ENCODE peak calls at places on chromosomes 2 and 18, in seven cellular contexts. One of them, this sample, is unnamed.

GRCh38 chr2:74316616-74317295 is 26.5 kb downstream of the SLC4A5 start:
- DNase-seq in tibial nerve: no peak
- DNase-seq in Calu3: no peak
- DNase-seq in CD8-positive, alpha-beta T cell: no peak
- DNase-seq in foreskin fibroblast: no peak
- DNase-seq in AML-193: no peak
- DNase-seq in GM10248: no peak
- DNase-seq in this sample: no peak

GRCh38 chr2:62216616-62217015 is 20.7 kb downstream of the B3GNT2 start:
- DNase-seq in Calu3: no peak
- DNase-seq in CD8-positive, alpha-beta T cell: no peak
- DNase-seq in foreskin fibroblast: peak
- DNase-seq in GM10248: no peak
- DNase-seq in AML-193: peak
- DNase-seq in tibial nerve: peak
- DNase-seq in this sample: peak

GRCh38 chr2:145012806-145013205 is 492.9 kb upstream of the ZEB2 start:
- DNase-seq in tibial nerve: no peak
- DNase-seq in CD8-positive, alpha-beta T cell: no peak
- DNase-seq in foreskin fibroblast: no peak
- DNase-seq in AML-193: no peak
- DNase-seq in Calu3: no peak
- DNase-seq in GM10248: no peak
- DNase-seq in this sample: no peak

GRCh38 chr2:40545645-40546044 is 93.8 kb upstream of the SLC8A1 start:
- DNase-seq in CD8-positive, alpha-beta T cell: no peak
- DNase-seq in GM10248: no peak
- DNase-seq in Calu3: no peak
- DNase-seq in AML-193: no peak
- DNase-seq in tibial nerve: no peak
- DNase-seq in foreskin fibroblast: no peak
- DNase-seq in this sample: no peak

GRCh38 chr2:163768881-163769681 is 33.3 kb upstream of the FIGN start:
- DNase-seq in Calu3: no peak
- DNase-seq in GM10248: no peak
- DNase-seq in foreskin fibroblast: no peak
- DNase-seq in CD8-positive, alpha-beta T cell: no peak
- DNase-seq in AML-193: no peak
- DNase-seq in tibial nerve: no peak
- DNase-seq in this sample: no peak

GRCh38 chr2:185239491-185239890 is 499.1 kb upstream of the FSIP2 start:
- DNase-seq in Calu3: no peak
- DNase-seq in CD8-positive, alpha-beta T cell: no peak
- DNase-seq in tibial nerve: no peak
- DNase-seq in GM10248: no peak
- DNase-seq in AML-193: no peak
- DNase-seq in foreskin fibroblast: no peak
- DNase-seq in this sample: no peak

GRCh38 chr2:45178854-45179253 is 169.6 kb upstream of the SIX2 start:
- DNase-seq in Calu3: no peak
- DNase-seq in foreskin fibroblast: peak
- DNase-seq in tibial nerve: no peak
- DNase-seq in CD8-positive, alpha-beta T cell: no peak
- DNase-seq in GM10248: no peak
- DNase-seq in AML-193: no peak
- DNase-seq in this sample: no peak

GRCh38 chr18:22691988-22692710 is 241.0 kb upstream of the RBBP8 start:
- DNase-seq in tibial nerve: no peak
- DNase-seq in AML-193: no peak
- DNase-seq in foreskin fibroblast: peak
- DNase-seq in GM10248: no peak
- DNase-seq in Calu3: no peak
- DNase-seq in CD8-positive, alpha-beta T cell: no peak
- DNase-seq in this sample: no peak

GRCh38 chr2:149483004-149483605 is 104.5 kb downstream of the MMADHC start:
- DNase-seq in tibial nerve: no peak
- DNase-seq in AML-193: no peak
- DNase-seq in GM10248: no peak
- DNase-seq in foreskin fibroblast: no peak
- DNase-seq in CD8-positive, alpha-beta T cell: no peak
- DNase-seq in Calu3: no peak
- DNase-seq in this sample: no peak

GRCh38 chr2:231124833-231125232 is at the start of gene HTR2B:
- DNase-seq in AML-193: no peak
- DNase-seq in CD8-positive, alpha-beta T cell: no peak
- DNase-seq in tibial nerve: no peak
- DNase-seq in Calu3: no peak
- DNase-seq in foreskin fibroblast: peak
- DNase-seq in GM10248: no peak
- DNase-seq in this sample: no peak

GRCh38 chr2:55718165-55719008 is 24.7 kb upstream of the PNPT1 start:
- DNase-seq in CD8-positive, alpha-beta T cell: no peak
- DNase-seq in tibial nerve: peak
- DNase-seq in Calu3: peak
- DNase-seq in foreskin fibroblast: peak
- DNase-seq in GM10248: peak
- DNase-seq in AML-193: peak
- DNase-seq in this sample: peak

GRCh38 chr2:16716051-16716450 is 50.4 kb upstream of the CYRIA start:
- DNase-seq in GM10248: no peak
- DNase-seq in tibial nerve: no peak
- DNase-seq in AML-193: no peak
- DNase-seq in Calu3: no peak
- DNase-seq in CD8-positive, alpha-beta T cell: no peak
- DNase-seq in foreskin fibroblast: no peak
- DNase-seq in this sample: no peak

GRCh38 chr2:182553483-182553882 is 126.6 kb upstream of the PDE1A start:
- DNase-seq in GM10248: peak
- DNase-seq in foreskin fibroblast: no peak
- DNase-seq in Calu3: no peak
- DNase-seq in AML-193: no peak
- DNase-seq in tibial nerve: no peak
- DNase-seq in CD8-positive, alpha-beta T cell: no peak
- DNase-seq in this sample: no peak

GRCh38 chr2:10774394-10774793 is 38.2 kb downstream of the PDIA6 start:
- DNase-seq in CD8-positive, alpha-beta T cell: no peak
- DNase-seq in tibial nerve: no peak
- DNase-seq in AML-193: no peak
- DNase-seq in GM10248: no peak
- DNase-seq in foreskin fibroblast: no peak
- DNase-seq in Calu3: no peak
- DNase-seq in this sample: no peak

GRCh38 chr2:66845307-66845706 is 410.4 kb downstream of the MEIS1 start:
- DNase-seq in CD8-positive, alpha-beta T cell: no peak
- DNase-seq in tibial nerve: no peak
- DNase-seq in AML-193: no peak
- DNase-seq in foreskin fibroblast: no peak
- DNase-seq in GM10248: no peak
- DNase-seq in Calu3: no peak
- DNase-seq in this sample: no peak

GRCh38 chr2:219506802-219507554 is 7.3 kb upstream of the ASIC4 start:
- DNase-seq in tibial nerve: no peak
- DNase-seq in Calu3: no peak
- DNase-seq in foreskin fibroblast: peak
- DNase-seq in CD8-positive, alpha-beta T cell: no peak
- DNase-seq in AML-193: no peak
- DNase-seq in GM10248: no peak
- DNase-seq in this sample: no peak

GRCh38 chr18:35868919-35869318 is 103.6 kb upstream of the RMP24 start:
- DNase-seq in foreskin fibroblast: no peak
- DNase-seq in Calu3: no peak
- DNase-seq in GM10248: no peak
- DNase-seq in tibial nerve: no peak
- DNase-seq in AML-193: no peak
- DNase-seq in CD8-positive, alpha-beta T cell: no peak
- DNase-seq in this sample: no peak

GRCh38 chr2:20509766-20510490 is 63.1 kb downstream of the RHOB start:
- DNase-seq in Calu3: peak
- DNase-seq in AML-193: no peak
- DNase-seq in tibial nerve: no peak
- DNase-seq in foreskin fibroblast: peak
- DNase-seq in CD8-positive, alpha-beta T cell: no peak
- DNase-seq in GM10248: no peak
- DNase-seq in this sample: peak

GRCh38 chr18:10351858-10352257 is 102.6 kb upstream of the APCDD1 start:
- DNase-seq in Calu3: no peak
- DNase-seq in tibial nerve: no peak
- DNase-seq in AML-193: no peak
- DNase-seq in foreskin fibroblast: no peak
- DNase-seq in CD8-positive, alpha-beta T cell: no peak
- DNase-seq in GM10248: no peak
- DNase-seq in this sample: no peak

GRCh38 chr2:120736955-120737801 is 1.5 kb downstream of the GLI2 start:
- DNase-seq in GM10248: no peak
- DNase-seq in AML-193: no peak
- DNase-seq in foreskin fibroblast: peak
- DNase-seq in tibial nerve: no peak
- DNase-seq in CD8-positive, alpha-beta T cell: no peak
- DNase-seq in Calu3: peak
- DNase-seq in this sample: no peak

GRCh38 chr2:201127570-201127969 is 11.6 kb downstream of the CFLAR start:
- DNase-seq in Calu3: no peak
- DNase-seq in CD8-positive, alpha-beta T cell: no peak
- DNase-seq in GM10248: no peak
- DNase-seq in foreskin fibroblast: peak
- DNase-seq in tibial nerve: no peak
- DNase-seq in AML-193: no peak
- DNase-seq in this sample: no peak

GRCh38 chr2:128008089-128008672 is 19.7 kb downstream of the SAP130 start:
- DNase-seq in AML-193: no peak
- DNase-seq in foreskin fibroblast: peak
- DNase-seq in tibial nerve: no peak
- DNase-seq in Calu3: no peak
- DNase-seq in CD8-positive, alpha-beta T cell: no peak
- DNase-seq in GM10248: no peak
- DNase-seq in this sample: no peak

GRCh38 chr2:118237451-118237850 is 149.2 kb downstream of the INSIG2 start:
- DNase-seq in foreskin fibroblast: no peak
- DNase-seq in GM10248: no peak
- DNase-seq in tibial nerve: no peak
- DNase-seq in AML-193: no peak
- DNase-seq in Calu3: no peak
- DNase-seq in CD8-positive, alpha-beta T cell: no peak
- DNase-seq in this sample: no peak

GRCh38 chr18:47594063-47594462 is 336.4 kb downstream of the SMAD2 start:
- DNase-seq in foreskin fibroblast: no peak
- DNase-seq in GM10248: no peak
- DNase-seq in tibial nerve: no peak
- DNase-seq in CD8-positive, alpha-beta T cell: no peak
- DNase-seq in Calu3: no peak
- DNase-seq in AML-193: no peak
- DNase-seq in this sample: no peak

GRCh38 chr2:6103949-6104348 is 411.8 kb downstream of the SOX11 start:
- DNase-seq in foreskin fibroblast: no peak
- DNase-seq in AML-193: no peak
- DNase-seq in Calu3: peak
- DNase-seq in GM10248: no peak
- DNase-seq in CD8-positive, alpha-beta T cell: no peak
- DNase-seq in tibial nerve: no peak
- DNase-seq in this sample: no peak

GRCh38 chr2:61520261-61520660 is 17.9 kb downstream of the XPO1 start:
- DNase-seq in GM10248: no peak
- DNase-seq in CD8-positive, alpha-beta T cell: no peak
- DNase-seq in tibial nerve: no peak
- DNase-seq in Calu3: no peak
- DNase-seq in AML-193: no peak
- DNase-seq in foreskin fibroblast: no peak
- DNase-seq in this sample: no peak

This sample was measured in kidney epithelial cell.